ENCODE peak calls at places on chromosomes 1 and 21, in ten cellular contexts. E is NCI-H524; P is DND-41; B is T-helper 2 cell; C is A673; W is AG08395; A is HAP-1; Z is stimulated activated CD8-positive, alpha-beta memory T cell treated with anti-CD3 and anti-CD28 coated beads, Interleukin-2, amount 100 ng/mL, for 48 hours; V is psoas muscle; Q is foreskin fibroblast. U is an unnamed sample.

GRCh38 chr1:200038645-200038986 is 11.1 kb downstream of the NR5A2 start:
- DNase-seq in E (no peak), P (no peak), B (no peak), C (no peak), W (no peak), A (peak), Z (no peak), V (no peak), Q (peak), U (no peak)

GRCh38 chr1:245657371-245657770 is 502.6 kb downstream of the KIF26B start:
- DNase-seq in E (no peak), P (no peak), B (no peak), C (no peak), W (no peak), A (no peak), Z (no peak), V (no peak), Q (no peak), U (no peak)

GRCh38 chr21:34989337-34990151 is 59.6 kb downstream of the RUNX1 start:
- DNase-seq in E (no peak), P (no peak), B (no peak), C (no peak), W (no peak), A (no peak), Z (no peak), V (no peak), Q (peak), U (no peak)

GRCh38 chr21:38596264-38597042 is 98.2 kb upstream of the ERG start:
- DNase-seq in E (no peak), P (no peak), B (no peak), C (no peak), W (no peak), A (no peak), Z (no peak), V (no peak), Q (no peak), U (peak)

GRCh38 chr1:242402956-242403355 is 121.5 kb downstream of the PLD5 start:
- DNase-seq in E (no peak), P (no peak), B (no peak), C (no peak), W (no peak), A (no peak), Z (no peak), V (no peak), Q (no peak), U (no peak)

GRCh38 chr1:171653796-171654704 is 1.6 kb upstream of the MYOC start:
- DNase-seq in E (no peak), P (no peak), B (no peak), C (no peak), W (peak), A (no peak), Z (no peak), V (no peak), Q (peak), U (no peak)

GRCh38 chr1:232047473-232047872 is 420.9 kb downstream of the DISC1 start:
- DNase-seq in E (peak), P (no peak), B (no peak), C (no peak), W (no peak), A (no peak), Z (no peak), V (no peak), Q (no peak), U (no peak)

GRCh38 chr1:27011058-27011764 is 1.4 kb downstream of the TENT5B start:
- DNase-seq in E (peak), P (no peak), B (no peak), C (peak), W (peak), A (peak), Z (no peak), V (peak), Q (peak), U (peak)

GRCh38 chr1:172906778-172907592 is 143.8 kb downstream of the TNFSF18 start:
- DNase-seq in E (no peak), P (peak), B (peak), C (peak), W (peak), A (no peak), Z (no peak), V (no peak), Q (peak), U (peak)

GRCh38 chr1:214377886-214378285 is 96.9 kb downstream of the SMYD2 start:
- DNase-seq in E (no peak), P (no peak), B (no peak), C (no peak), W (peak), A (peak), Z (no peak), V (no peak), Q (peak), U (no peak)

U was measured in hepatocyte.